ENCODE peak calls at places on chromosomes 4 and X, in six cellular contexts. G, J, W, C, F and H are unnamed samples.
A peak's percentile ranks its signal among the peaks of the same experiment; 100 is the strongest.

GRCh38 chrX:22025751-22026150 is 6.4 kb upstream of the PHEX start:
- DNase-seq in G (no peak), F (no peak), C (no peak), J (no peak), W (peak; percentile 13), H (no peak)

GRCh38 chrX:16671005-16671404 is 21.0 kb downstream of the S100G start:
- DNase-seq in G (peak; percentile 10), C (no peak), W (peak; percentile 74), J (no peak), F (peak; percentile 32), H (peak; percentile 21)

GRCh38 chr4:8866828-8867623 is 4.6 kb downstream of the HMX1 start:
- DNase-seq in W (no peak), F (no peak), C (no peak), J (no peak), G (no peak), H (no peak)

GRCh38 chr4:7956306-7957112 is 16.8 kb upstream of the AFAP1 start:
- DNase-seq in W (no peak), J (peak; percentile 44), G (no peak), C (no peak), F (peak; percentile 70), H (peak; percentile 47)

GRCh38 chrX:56233682-56234081 is 1.5 kb downstream of the KLF8 start:
- DNase-seq in F (peak; percentile 0), C (peak; percentile 63), J (no peak), G (no peak), W (peak; percentile 50), H (no peak)

GRCh38 chr4:128354205-128354821 is 66.7 kb upstream of the PGRMC2 start:
- DNase-seq in C (no peak), F (peak; percentile 96), J (no peak), W (peak; percentile 38), G (no peak), H (peak; percentile 51)

GRCh38 chr4:122783301-122784215 is 43.1 kb upstream of the FGF2 start:
- DNase-seq in W (peak; percentile 17), J (no peak), F (peak; percentile 97), G (no peak), C (no peak), H (peak; percentile 93)

GRCh38 chr4:6907658-6908191 is 1.9 kb upstream of the TBC1D14 start:
- DNase-seq in J (peak; percentile 62), G (no peak), F (no peak), C (no peak), W (peak; percentile 68), H (no peak)

GRCh38 chrX:103330601-103331397 is 760 bp downstream of the TCEAL7 start:
- DNase-seq in W (peak; percentile 20), J (no peak), C (no peak), F (peak; percentile 6), G (no peak), H (no peak)

GRCh38 chr4:99180367-99181169 is 36.5 kb upstream of the ADH4 start:
- DNase-seq in F (peak; percentile 45), J (no peak), G (no peak), C (no peak), W (peak; percentile 26), H (peak; percentile 58)

GRCh38 chr4:147381749-147382148 is 99.1 kb upstream of the EDNRA start:
- DNase-seq in G (no peak), W (no peak), J (no peak), C (no peak), F (no peak), H (no peak)

GRCh38 chr4:76690091-76690905 is 207.6 kb downstream of the SOWAHB start:
- DNase-seq in G (no peak), C (no peak), W (peak; percentile 45), F (no peak), J (no peak), H (peak; percentile 38)

GRCh38 chr4:141409556-141409955 is 188.9 kb downstream of the ZNF330 start:
- DNase-seq in G (no peak), C (no peak), W (no peak), J (no peak), F (no peak), H (no peak)

GRCh38 chr4:54659213-54660144 is 1.7 kb downstream of the KIT start:
- DNase-seq in G (peak; percentile 25), J (no peak), W (peak; percentile 20), F (no peak), C (no peak), H (peak; percentile 4)

GRCh38 chrX:94830717-94831116 is 1156.7 kb downstream of the FAM133A start:
- DNase-seq in J (no peak), W (no peak), G (no peak), F (no peak), C (no peak), H (no peak)

GRCh38 chrX:94834226-94834625 is 1160.2 kb downstream of the FAM133A start:
- DNase-seq in C (no peak), J (no peak), W (peak; percentile 10), G (no peak), F (no peak), H (no peak)

DNA sequence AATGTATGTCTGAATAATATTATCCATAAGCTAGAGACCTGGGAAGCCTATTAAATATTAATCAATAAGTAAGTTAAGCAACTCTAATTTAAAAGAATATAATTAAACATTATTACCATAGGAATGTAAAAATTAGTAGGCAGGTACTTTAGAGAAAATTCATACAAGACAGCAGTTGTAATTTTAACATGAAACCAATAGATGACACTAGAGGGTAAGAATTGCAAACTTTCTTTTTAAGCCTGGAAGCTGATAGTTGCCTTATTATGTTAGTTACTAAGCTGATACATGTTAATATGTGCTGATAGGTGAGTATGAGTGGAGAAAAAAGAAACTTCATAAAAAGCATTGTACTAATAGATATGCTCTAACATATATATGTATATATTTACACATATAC is 1157.4 kb downstream of the FAM133A start:
- DNase-seq in W (peak; percentile 23), G (no peak), C (no peak), J (no peak), F (no peak), H (no peak)
- TF ChIP-seq CTCF in W (peak; percentile 74), G (no peak), C (no peak), J (peak; percentile 52), F (peak; percentile 8), H (peak; percentile 26)

DNA sequence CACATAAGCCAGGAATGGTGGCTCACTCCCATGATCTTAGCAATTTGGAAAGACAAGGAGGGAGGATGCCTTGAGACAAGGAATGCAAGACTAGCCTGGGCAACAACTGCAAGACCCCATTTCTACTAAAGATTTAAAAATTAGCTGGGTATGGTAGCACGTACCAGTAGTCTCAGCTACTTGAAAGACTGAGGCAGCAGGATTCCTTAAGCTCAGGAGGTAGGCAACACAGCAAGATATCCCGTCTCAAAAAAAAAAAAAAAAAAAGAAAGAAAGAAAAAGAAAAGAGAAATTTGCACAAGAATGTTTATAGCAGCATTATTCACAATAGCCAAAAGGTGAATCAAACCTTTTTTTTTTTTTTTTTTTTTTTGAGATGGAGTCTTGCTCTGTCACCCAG is 29.7 kb downstream of the PDS5A start:
- DNase-seq in J (no peak), W (no peak), G (no peak), C (no peak), F (no peak), H (no peak)
- H3K27ac ChIP-seq in J (no peak overlapping the region), W (peak overlapping the region; percentile 3), G (no peak overlapping the region), C (no peak overlapping the region), F (no peak overlapping the region), H (no peak overlapping the region)

GRCh38 chrX:133699023-133699728 is 283.9 kb upstream of the GPC4 start:
- DNase-seq in W (no peak), G (no peak), F (no peak), C (no peak), J (no peak), H (no peak)

GRCh38 chrX:133702230-133702629 is 283.2 kb downstream of the GPC3 start:
- DNase-seq in J (no peak), W (no peak), G (no peak), C (no peak), F (no peak), H (no peak)

GRCh38 chrX:133697656-133698055 is 282.4 kb upstream of the GPC4 start:
- DNase-seq in F (no peak), G (no peak), J (no peak), C (no peak), W (no peak), H (no peak)

GRCh38 chrX:133698298-133698697 is 283.0 kb upstream of the GPC4 start:
- DNase-seq in W (no peak), J (no peak), G (no peak), C (no peak), F (peak; percentile 14), H (peak; percentile 1)
- TF ChIP-seq CTCF in W (peak; percentile 20), J (peak; percentile 35), G (no peak), C (no peak), F (peak; percentile 11), H (no peak)

DNA sequence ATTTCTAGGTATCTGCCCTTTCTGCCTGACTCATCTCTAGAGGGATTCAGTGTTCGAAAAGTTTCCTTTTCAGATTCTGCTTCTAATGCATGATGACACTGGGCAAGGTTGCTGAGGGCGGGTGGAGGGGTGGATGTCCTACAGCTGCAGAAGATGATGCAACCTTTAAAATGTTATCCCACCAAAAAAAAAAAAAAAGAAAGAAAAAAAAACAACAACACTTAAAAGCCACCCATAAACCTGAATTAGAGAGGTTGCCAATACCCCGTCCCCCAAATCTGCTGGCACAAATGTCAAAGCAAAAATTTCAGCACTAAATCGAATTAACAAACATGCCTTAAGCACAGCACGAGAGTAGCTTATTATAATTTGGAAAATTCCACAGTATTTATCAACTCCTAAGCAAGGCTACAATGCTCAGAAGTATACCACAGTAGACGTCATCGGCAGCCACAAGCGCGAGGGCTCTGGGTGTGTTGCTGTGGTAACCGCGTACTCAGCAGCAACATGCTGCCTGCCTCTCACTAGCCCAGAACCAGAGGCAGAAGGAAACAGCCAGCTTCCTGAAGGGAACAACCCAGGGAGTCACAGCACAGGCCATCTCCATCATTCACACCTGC is 167.5 kb upstream of the MAP3K15 start:
- DNase-seq in J (peak; percentile 53), F (peak; percentile 92), G (peak; percentile 34), W (peak; percentile 53), C (no peak), H (no peak)
- H3K27ac ChIP-seq in J (no peak overlapping the region), F (peak overlapping the region; percentile 90), G (peak overlapping the region; percentile 17), W (peak overlapping the region; percentile 67), C (no peak overlapping the region), H (no peak overlapping the region)

GRCh38 chr4:15332377-15332776 is 95.5 kb upstream of the C1QTNF7 start:
- DNase-seq in G (no peak), W (no peak), F (no peak), J (no peak), C (no peak), H (no peak)

GRCh38 chr4:15325987-15326386 is 101.8 kb upstream of the C1QTNF7 start:
- DNase-seq in F (no peak), C (no peak), J (no peak), G (no peak), W (no peak), H (no peak)

GRCh38 chr4:15331930-15332329 is 95.9 kb upstream of the C1QTNF7 start:
- DNase-seq in G (no peak), C (no peak), W (peak; percentile 30), F (no peak), J (no peak), H (no peak)

GRCh38 chr4:15322016-15322415 is 105.8 kb upstream of the C1QTNF7 start:
- DNase-seq in W (no peak), F (no peak), J (no peak), C (no peak), G (no peak), H (no peak)

GRCh38 chr4:15327311-15328298 is 100.2 kb upstream of the C1QTNF7 start:
- DNase-seq in G (no peak), W (peak; percentile 23), J (no peak), C (no peak), F (peak; percentile 63), H (no peak)
- TF ChIP-seq CTCF in G (no peak), W (no peak), J (no peak), C (no peak), F (no peak), H (no peak)